ENCODE peak calls at places on chromosome 1, in six cellular contexts. O is head of caudate nucleus; J is AG10803; R is astrocyte of the cerebellum; M is HS-5; E is activated CD4-positive, CD25-positive, alpha-beta regulatory T cell. V is an unnamed sample.
A peak's percentile ranks its signal among the peaks of the same experiment; 100 is the strongest.

GRCh38 chr1:247386695-247387094 is 29.3 kb upstream of the NLRP3 start:
- DNase-seq in O (no peak), J (peak; percentile 46), R (peak; percentile 12), M (no peak), E (no peak), V (no peak)

GRCh38 chr1:154935749-154936415 is 637 bp downstream of the PMVK start:
- DNase-seq in O (no peak), J (no peak), R (no peak), M (no peak), E (no peak), V (no peak)

GRCh38 chr1:5198328-5198727 is 543.9 kb downstream of the AJAP1 start:
- DNase-seq in O (no peak), J (no peak), R (no peak), M (no peak), E (no peak), V (no peak)

GRCh38 chr1:182175340-182176068 is 114.0 kb upstream of the ZNF648 start:
- DNase-seq in O (no peak), J (no peak), R (no peak), M (no peak), E (no peak), V (no peak)

GRCh38 chr1:16007671-16008341 is 3.8 kb downstream of the SRARP start:
- DNase-seq in O (no peak), J (no peak), R (no peak), M (no peak), E (no peak), V (no peak)

GRCh38 chr1:1799716-1800115 is 21.4 kb upstream of the NADK start:
- DNase-seq in O (no peak), J (no peak), R (no peak), M (no peak), E (no peak), V (no peak)

GRCh38 chr1:230084408-230085177 is 17.6 kb downstream of the GALNT2 start:
- DNase-seq in O (no peak), J (peak; percentile 97), R (peak; percentile 96), M (peak; percentile 95), E (peak; percentile 10), V (peak; percentile 53)

GRCh38 chr1:74681449-74681848 is 7.9 kb upstream of the ERICH3 start:
- DNase-seq in O (no peak), J (no peak), R (no peak), M (no peak), E (no peak), V (no peak)

GRCh38 chr1:212070720-212071302 is 35.3 kb downstream of the DTL start:
- DNase-seq in O (no peak), J (peak; percentile 70), R (peak; percentile 54), M (no peak), E (no peak), V (no peak)

GRCh38 chr1:234696986-234697385 is 87.0 kb upstream of the IRF2BP2 start:
- DNase-seq in O (no peak), J (peak; percentile 93), R (peak; percentile 57), M (no peak), E (no peak), V (no peak)